ENCODE peak calls at places on chromosomes 12 and 14, in six cellular contexts. X is Peyer's patch, C is mammary epithelial cell, J is sigmoid colon, U is gastrocnemius medialis, R is psoas muscle. F is an unnamed sample.
A peak's percentile ranks its signal among the peaks of the same experiment; 100 is the strongest.

GRCh38 chr14:92252291-92252690 is 70.7 kb upstream of the SLC24A4 start:
- DNase-seq in J (no peak), X (no peak), U (no peak), R (no peak), C (no peak), F (no peak)

GRCh38 chr12:61654698-61655097 is 605.5 kb upstream of the USP15 start:
- DNase-seq in U (no peak), J (no peak), R (no peak), C (peak; percentile 17), X (no peak), F (no peak)

GRCh38 chr14:35352274-35353233 is 52.0 kb downstream of the NFKBIA start:
- DNase-seq in U (no peak), C (no peak), X (no peak), R (no peak), J (peak; percentile 66), F (no peak)

GRCh38 chr14:30020271-30020670 is 92.6 kb upstream of the PRKD1 start:
- DNase-seq in X (no peak), R (no peak), U (no peak), C (no peak), J (no peak), F (no peak)

GRCh38 chr14:106845286-106846087 is 1319.1 kb downstream of the TMEM121 start:
- DNase-seq in X (peak; percentile 69), U (no peak), R (no peak), J (no peak), C (peak; percentile 93), F (no peak)

GRCh38 chr14:55749201-55749812 is 169.3 kb downstream of the KTN1 start:
- DNase-seq in U (no peak), J (no peak), R (no peak), C (peak; percentile 11), X (no peak), F (no peak)

GRCh38 chr14:77303417-77304156 is 17.1 kb downstream of the POMT2 start:
- DNase-seq in U (peak; percentile 70), R (no peak), X (no peak), J (no peak), C (peak; percentile 98), F (no peak)

GRCh38 chr14:73743431-73743931 is 29.3 kb upstream of the PNMA1 start:
- DNase-seq in J (peak; percentile 85), C (no peak), R (peak; percentile 65), U (peak; percentile 46), X (peak; percentile 85), F (peak; percentile 79)

GRCh38 chr12:52089491-52089890 is 10.0 kb downstream of the SMIM41 start:
- DNase-seq in J (no peak), R (no peak), U (no peak), C (no peak), X (no peak), F (no peak)

GRCh38 chr14:93072659-93073365 is 42.9 kb downstream of the ITPK1 start:
- DNase-seq in C (no peak), J (no peak), X (no peak), U (no peak), R (no peak), F (no peak)

GRCh38 chr12:3770891-3771290 is 18.0 kb upstream of the CRACR2A start:
- DNase-seq in J (no peak), X (no peak), U (no peak), C (peak; percentile 89), R (no peak), F (no peak)

GRCh38 chr14:84770030-84770429 is 759.9 kb upstream of the FLRT2 start:
- DNase-seq in R (no peak), C (peak; percentile 2), U (no peak), J (no peak), X (no peak), F (no peak)

GRCh38 chr12:116538076-116538591 is 21.0 kb upstream of the MAP1LC3B2 start:
- DNase-seq in U (no peak), R (no peak), C (no peak), J (no peak), X (no peak), F (no peak)

GRCh38 chr14:102419276-102419675 is 56.5 kb downstream of the TECPR2 start:
- DNase-seq in R (no peak), U (no peak), C (no peak), J (peak; percentile 33), X (no peak), F (no peak)

GRCh38 chr14:55514819-55515470 is 65.1 kb upstream of the KTN1 start:
- DNase-seq in X (no peak), U (no peak), R (no peak), J (no peak), C (peak; percentile 39), F (no peak)

GRCh38 chr12:53652366-53652765 is 23.5 kb downstream of the ATP5MC2 start:
- DNase-seq in J (no peak), X (no peak), C (no peak), U (no peak), R (no peak), F (no peak)

GRCh38 chr12:108191938-108192337 is 62.9 kb downstream of the WSCD2 start:
- DNase-seq in X (no peak), R (no peak), C (no peak), U (no peak), J (no peak), F (no peak)

GRCh38 chr14:56224179-56224578 is 106.0 kb downstream of the PELI2 start:
- DNase-seq in R (no peak), U (no peak), J (no peak), C (no peak), X (no peak), F (no peak)

GRCh38 chr14:80653951-80654350 is 287.6 kb downstream of the CEP128 start:
- DNase-seq in C (no peak), X (no peak), J (no peak), U (no peak), R (no peak), F (no peak)

GRCh38 chr14:105200641-105201040 is 19.5 kb upstream of the NUDT14 start:
- DNase-seq in U (no peak), C (no peak), X (no peak), J (no peak), R (no peak), F (no peak)
- H3K4me1 ChIP-seq in U (peaks cover 42% of the 10 kb centered on the region), C (peaks cover 20% of the 10 kb centered on the region), X (peaks cover 4% of the 10 kb centered on the region), J (peaks cover 40% of the 10 kb centered on the region), R (peaks cover 33% of the 10 kb centered on the region), F (peaks cover 64% of the 10 kb centered on the region)

DNA sequence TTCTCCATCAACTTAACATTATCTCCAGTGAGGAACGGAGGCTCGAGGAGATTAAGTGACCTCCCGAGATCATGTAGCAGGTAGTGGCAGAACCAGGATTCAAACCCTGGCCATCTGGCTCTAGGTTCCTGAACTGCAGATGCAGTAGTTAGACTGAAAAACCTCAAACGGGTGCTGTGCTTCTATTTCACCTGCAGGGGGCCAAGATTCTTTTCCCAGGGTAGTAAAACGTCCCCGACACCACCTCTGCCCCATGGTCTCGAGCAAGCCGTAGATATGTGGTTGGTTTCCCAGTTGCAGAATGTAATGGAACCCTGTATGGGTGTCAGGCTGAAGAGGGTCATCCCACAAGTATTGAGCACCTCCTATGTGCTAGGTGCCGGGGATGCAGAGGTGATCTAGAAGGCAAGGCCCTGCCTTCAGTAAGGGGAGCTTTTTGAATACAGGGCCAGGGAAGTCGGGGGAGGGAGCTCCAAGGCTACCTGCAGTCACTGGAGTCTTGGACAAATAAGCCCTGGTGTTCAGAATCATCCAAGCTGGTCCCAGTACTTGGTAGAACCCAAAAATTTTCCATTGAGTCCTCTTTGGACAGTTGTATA is 197.1 kb downstream of the CHST11 start:
- DNase-seq in R (no peak), J (no peak), C (no peak), X (no peak), U (no peak), F (no peak)
- TF ChIP-seq CTCF in R (peak; percentile 17), J (no peak), C (peak; percentile 35), X (no peak), U (no peak), F (peak; percentile 27)

GRCh38 chr12:2061402-2061801 is 8.6 kb downstream of the CACNA1C start:
- DNase-seq in R (no peak), U (no peak), C (no peak), X (no peak), J (no peak), F (no peak)
- H3K4me1 ChIP-seq in R (no peaks in the 10 kb centered on the region), U (no peaks in the 10 kb centered on the region), C (peaks cover 9% of the 10 kb centered on the region), X (no peaks in the 10 kb centered on the region), J (peaks cover 86% of the 10 kb centered on the region), F (peaks cover 9% of the 10 kb centered on the region)

GRCh38 chr12:40020261-40020691 is 85.6 kb downstream of the SLC2A13 start:
- DNase-seq in U (no peak), X (no peak), C (no peak), R (no peak), J (no peak), F (no peak)

GRCh38 chr12:40013847-40014246 is 92.0 kb downstream of the SLC2A13 start:
- DNase-seq in U (no peak), R (no peak), C (no peak), X (no peak), J (no peak), F (no peak)

GRCh38 chr12:40015360-40015759 is 90.5 kb downstream of the SLC2A13 start:
- DNase-seq in J (no peak), X (no peak), C (peak; percentile 35), R (no peak), U (no peak), F (no peak)

GRCh38 chr12:40016960-40017359 is 88.9 kb downstream of the SLC2A13 start:
- DNase-seq in R (no peak), X (no peak), C (no peak), U (no peak), J (no peak), F (no peak)

GRCh38 chr12:40017488-40017887 is 88.4 kb downstream of the SLC2A13 start:
- DNase-seq in X (no peak), R (no peak), J (no peak), C (no peak), U (no peak), F (no peak)
- TF ChIP-seq CTCF in X (no peak), R (no peak), J (no peak), C (no peak), U (no peak), F (no peak)

GRCh38 chr12:112777387-112778025 is 14.0 kb upstream of the RPH3A start:
- DNase-seq in J (no peak), U (no peak), C (no peak), R (no peak), X (no peak), F (no peak)

GRCh38 chr12:112782921-112783320 is 8.6 kb upstream of the RPH3A start:
- DNase-seq in R (no peak), X (no peak), U (no peak), J (no peak), C (peak; percentile 2), F (no peak)

GRCh38 chr12:112782250-112782649 is 9.3 kb upstream of the RPH3A start:
- DNase-seq in R (no peak), J (no peak), X (no peak), U (no peak), C (no peak), F (no peak)

GRCh38 chr12:112778400-112778799 is 13.1 kb upstream of the RPH3A start:
- DNase-seq in R (no peak), C (no peak), X (no peak), U (no peak), J (no peak), F (no peak)

GRCh38 chr12:112781767-112782166 is 9.8 kb upstream of the RPH3A start:
- DNase-seq in X (no peak), U (no peak), R (no peak), J (no peak), C (no peak), F (no peak)
- H3K4me1 ChIP-seq in X (no peaks in the 10 kb centered on the region), U (no peaks in the 10 kb centered on the region), R (no peaks in the 10 kb centered on the region), J (no peaks in the 10 kb centered on the region), C (no peaks in the 10 kb centered on the region), F (no peaks in the 10 kb centered on the region)

GRCh38 chr14:87049886-87050820 is 942.8 kb downstream of the GALC start:
- DNase-seq in C (peak; percentile 75), U (no peak), R (no peak), J (no peak), X (no peak), F (no peak)
- TF ChIP-seq CTCF in C (peak; percentile 82), U (no peak), R (no peak), J (no peak), X (no peak), F (no peak)

GRCh38 chr12:57231276-57232021 is 1.9 kb downstream of the SHMT2 start:
- DNase-seq in J (no peak), U (no peak), X (no peak), R (no peak), C (no peak), F (no peak)
- H3K4me1 ChIP-seq in J (peaks cover 10% of the 10 kb centered on the region), U (peaks cover 12% of the 10 kb centered on the region), X (peaks cover 12% of the 10 kb centered on the region), R (peaks cover 12% of the 10 kb centered on the region), C (peaks cover 9% of the 10 kb centered on the region), F (peaks cover 57% of the 10 kb centered on the region)

F was measured in suprapubic skin.